ENCODE peak calls at places on chromosome 2, in eight cellular contexts. One of them, this sample, is unnamed.
A peak's percentile ranks its signal among the peaks of the same experiment; 100 is the strongest.

GRCh38 chr2:173291412-173291811 is 63.3 kb upstream of the CDCA7 start:
- DNase-seq in lower lobe of right lung: no peak
- DNase-seq in astrocyte: no peak
- DNase-seq in gastrocnemius medialis: no peak
- DNase-seq in bronchial epithelial cell: peak; percentile 59
- DNase-seq in IMR-90: no peak
- DNase-seq in prostate gland: no peak
- DNase-seq in cardiac muscle cell: no peak
- DNase-seq in this sample: no peak

GRCh38 chr2:105812180-105813044 is 67.7 kb downstream of the NCK2 start:
- DNase-seq in lower lobe of right lung: no peak
- DNase-seq in astrocyte: peak; percentile 96
- DNase-seq in gastrocnemius medialis: peak; percentile 42
- DNase-seq in bronchial epithelial cell: peak; percentile 86
- DNase-seq in IMR-90: peak; percentile 93
- DNase-seq in prostate gland: no peak
- DNase-seq in cardiac muscle cell: peak; percentile 54
- DNase-seq in this sample: no peak

GRCh38 chr2:127810156-127810636 is 775 bp downstream of the WDR33 start:
- DNase-seq in lower lobe of right lung: no peak
- DNase-seq in astrocyte: peak; percentile 16
- DNase-seq in gastrocnemius medialis: no peak
- DNase-seq in bronchial epithelial cell: peak; percentile 44
- DNase-seq in IMR-90: peak; percentile 28
- DNase-seq in prostate gland: peak; percentile 12
- DNase-seq in cardiac muscle cell: peak; percentile 19
- DNase-seq in this sample: no peak

GRCh38 chr2:85861180-85861579 is 27.6 kb downstream of the ST3GAL5 start:
- DNase-seq in lower lobe of right lung: no peak
- DNase-seq in astrocyte: no peak
- DNase-seq in gastrocnemius medialis: no peak
- DNase-seq in bronchial epithelial cell: no peak
- DNase-seq in IMR-90: no peak
- DNase-seq in prostate gland: no peak
- DNase-seq in cardiac muscle cell: no peak
- DNase-seq in this sample: no peak

GRCh38 chr2:12809526-12809925 is 92.8 kb downstream of the TRIB2 start:
- DNase-seq in lower lobe of right lung: no peak
- DNase-seq in astrocyte: no peak
- DNase-seq in gastrocnemius medialis: no peak
- DNase-seq in bronchial epithelial cell: no peak
- DNase-seq in IMR-90: no peak
- DNase-seq in prostate gland: no peak
- DNase-seq in cardiac muscle cell: no peak
- DNase-seq in this sample: no peak

GRCh38 chr2:239309398-239310245 is 91.2 kb downstream of the HDAC4 start:
- DNase-seq in lower lobe of right lung: peak; percentile 29
- DNase-seq in astrocyte: no peak
- DNase-seq in gastrocnemius medialis: peak; percentile 62
- DNase-seq in bronchial epithelial cell: no peak
- DNase-seq in IMR-90: no peak
- DNase-seq in prostate gland: no peak
- DNase-seq in cardiac muscle cell: no peak
- DNase-seq in this sample: no peak

GRCh38 chr2:46329803-46330775 is 32.9 kb downstream of the EPAS1 start:
- DNase-seq in lower lobe of right lung: no peak
- DNase-seq in astrocyte: peak; percentile 96
- DNase-seq in gastrocnemius medialis: no peak
- DNase-seq in bronchial epithelial cell: peak; percentile 98
- DNase-seq in IMR-90: peak; percentile 95
- DNase-seq in prostate gland: no peak
- DNase-seq in cardiac muscle cell: peak; percentile 90
- DNase-seq in this sample: no peak

GRCh38 chr2:207375207-207375875 is 154.4 kb upstream of the CREB1 start:
- DNase-seq in lower lobe of right lung: no peak
- DNase-seq in astrocyte: no peak
- DNase-seq in gastrocnemius medialis: no peak
- DNase-seq in bronchial epithelial cell: peak; percentile 26
- DNase-seq in IMR-90: no peak
- DNase-seq in prostate gland: no peak
- DNase-seq in cardiac muscle cell: no peak
- DNase-seq in this sample: no peak

GRCh38 chr2:202387608-202388342 is 11.6 kb downstream of the BMPR2 start:
- DNase-seq in lower lobe of right lung: no peak
- DNase-seq in astrocyte: no peak
- DNase-seq in gastrocnemius medialis: no peak
- DNase-seq in bronchial epithelial cell: no peak
- DNase-seq in IMR-90: no peak
- DNase-seq in prostate gland: no peak
- DNase-seq in cardiac muscle cell: peak; percentile 72
- DNase-seq in this sample: no peak

GRCh38 chr2:24380687-24381271 is 20.4 kb upstream of the ITSN2 start:
- DNase-seq in lower lobe of right lung: no peak
- DNase-seq in astrocyte: no peak
- DNase-seq in gastrocnemius medialis: no peak
- DNase-seq in bronchial epithelial cell: no peak
- DNase-seq in IMR-90: no peak
- DNase-seq in prostate gland: no peak
- DNase-seq in cardiac muscle cell: no peak
- DNase-seq in this sample: no peak

GRCh38 chr2:101327863-101328394 is 19.4 kb upstream of the RNF149 start:
- DNase-seq in lower lobe of right lung: no peak
- DNase-seq in astrocyte: no peak
- DNase-seq in gastrocnemius medialis: no peak
- DNase-seq in bronchial epithelial cell: peak; percentile 100
- DNase-seq in IMR-90: no peak
- DNase-seq in prostate gland: peak; percentile 90
- DNase-seq in cardiac muscle cell: no peak
- DNase-seq in this sample: no peak

GRCh38 chr2:112938904-112939303 is 27.9 kb downstream of the IL37 start:
- DNase-seq in lower lobe of right lung: no peak
- DNase-seq in astrocyte: peak; percentile 57
- DNase-seq in gastrocnemius medialis: no peak
- DNase-seq in bronchial epithelial cell: peak; percentile 81
- DNase-seq in IMR-90: peak; percentile 13
- DNase-seq in prostate gland: no peak
- DNase-seq in cardiac muscle cell: peak; percentile 24
- DNase-seq in this sample: no peak

GRCh38 chr2:120470041-120470716 is 124.2 kb downstream of the INHBB start:
- DNase-seq in lower lobe of right lung: peak; percentile 89
- DNase-seq in astrocyte: peak; percentile 86
- DNase-seq in gastrocnemius medialis: peak; percentile 95
- DNase-seq in bronchial epithelial cell: peak; percentile 89
- DNase-seq in IMR-90: peak; percentile 96
- DNase-seq in prostate gland: peak; percentile 94
- DNase-seq in cardiac muscle cell: peak; percentile 97
- DNase-seq in this sample: no peak

DNA sequence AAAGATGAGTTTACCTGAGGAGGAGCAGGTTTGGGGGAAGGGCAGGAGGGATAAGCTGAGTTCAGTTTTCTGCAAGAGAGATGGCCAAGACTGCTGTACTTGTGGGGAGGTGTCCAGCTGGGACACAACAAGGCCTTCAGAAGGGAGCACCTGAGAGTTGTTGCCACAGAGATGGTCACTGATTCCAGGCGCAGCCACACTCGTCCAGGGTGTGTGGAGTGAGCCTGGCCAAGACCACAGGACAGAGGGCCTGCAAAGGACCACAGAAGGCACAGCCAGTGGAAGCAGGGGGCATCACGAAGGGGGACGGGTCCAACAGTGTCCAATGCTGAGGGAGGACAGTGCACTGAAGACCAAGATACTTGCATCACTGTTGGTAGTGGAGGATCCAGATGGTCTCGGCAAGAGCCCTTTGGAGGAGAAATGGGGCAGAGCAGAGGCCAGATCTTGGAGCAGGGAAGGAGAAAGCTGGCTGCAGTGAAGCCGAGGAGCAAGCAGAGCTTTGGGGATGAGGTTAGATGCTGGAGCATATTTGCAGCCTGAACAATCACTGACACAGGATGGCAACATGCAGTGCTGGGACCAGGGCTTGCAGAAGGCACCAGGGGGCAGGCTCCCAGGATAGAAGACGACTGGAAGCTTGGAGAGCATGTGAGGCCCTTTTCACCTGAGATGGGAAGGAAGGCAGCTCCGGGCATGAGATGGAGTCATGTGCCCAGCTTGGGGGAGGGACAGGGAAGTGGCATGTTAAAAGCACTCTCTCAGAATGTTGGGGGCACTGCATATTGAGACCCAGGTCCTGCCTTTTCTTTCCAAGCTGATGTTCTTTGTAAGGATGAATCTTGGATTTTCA is 214.0 kb downstream of the CYP26B1 start:
- DNase-seq in lower lobe of right lung: no peak
- DNase-seq in astrocyte: peak; percentile 14
- DNase-seq in gastrocnemius medialis: no peak
- DNase-seq in bronchial epithelial cell: peak; percentile 46
- DNase-seq in IMR-90: no peak
- DNase-seq in prostate gland: no peak
- DNase-seq in cardiac muscle cell: peak; percentile 67
- DNase-seq in this sample: no peak
- TF ChIP-seq CTCF in lower lobe of right lung: no peak
- TF ChIP-seq CTCF in astrocyte: no peak
- TF ChIP-seq CTCF in gastrocnemius medialis: no peak
- TF ChIP-seq CTCF in bronchial epithelial cell: peak; percentile 59
- TF ChIP-seq CTCF in IMR-90: peak; percentile 9
- TF ChIP-seq CTCF in prostate gland: peak; percentile 16
- TF ChIP-seq CTCF in cardiac muscle cell: peak; percentile 47
- TF ChIP-seq CTCF in this sample: no peak

DNA sequence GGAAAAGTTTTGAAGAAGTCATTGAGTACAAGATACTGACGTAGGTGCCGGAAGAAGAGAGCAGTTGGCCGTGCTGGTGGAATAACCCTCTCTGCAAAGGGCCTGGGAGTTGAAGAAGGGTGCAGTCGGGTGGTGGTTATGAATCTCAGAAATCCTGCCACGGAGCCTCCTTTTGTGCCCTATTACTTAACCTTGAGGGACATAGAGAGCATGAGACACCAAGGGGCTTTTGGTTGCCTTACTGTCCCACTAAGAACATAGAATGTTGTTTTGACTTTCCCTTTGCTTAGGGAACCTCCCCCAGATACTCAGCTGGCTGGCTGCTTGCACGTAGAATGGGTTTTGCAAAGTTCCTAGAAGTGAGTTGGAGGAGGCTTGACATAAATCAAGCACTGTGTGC is 1.3 kb upstream of the CD28 start:
- DNase-seq in lower lobe of right lung: no peak
- DNase-seq in astrocyte: no peak
- DNase-seq in gastrocnemius medialis: no peak
- DNase-seq in bronchial epithelial cell: no peak
- DNase-seq in IMR-90: no peak
- DNase-seq in prostate gland: no peak
- DNase-seq in cardiac muscle cell: no peak
- DNase-seq in this sample: peak; percentile 33
- H3K27me3 ChIP-seq in lower lobe of right lung: no peaks in the 10 kb centered on the region
- H3K27me3 ChIP-seq in astrocyte: no peaks in the 10 kb centered on the region
- H3K27me3 ChIP-seq in gastrocnemius medialis: no peaks in the 10 kb centered on the region
- H3K27me3 ChIP-seq in bronchial epithelial cell: no peaks in the 10 kb centered on the region
- H3K27me3 ChIP-seq in IMR-90: peaks cover 1% of the 10 kb centered on the region
- H3K27me3 ChIP-seq in prostate gland: no peaks in the 10 kb centered on the region
- H3K27me3 ChIP-seq in cardiac muscle cell: no peaks in the 10 kb centered on the region
- H3K27me3 ChIP-seq in this sample: no peaks in the 10 kb centered on the region

GRCh38 chr2:9492927-9493326 is 18.6 kb downstream of the IAH1 start:
- DNase-seq in lower lobe of right lung: no peak
- DNase-seq in astrocyte: no peak
- DNase-seq in gastrocnemius medialis: no peak
- DNase-seq in bronchial epithelial cell: no peak
- DNase-seq in IMR-90: no peak
- DNase-seq in prostate gland: no peak
- DNase-seq in cardiac muscle cell: no peak
- DNase-seq in this sample: no peak
- H3K36me3 ChIP-seq in lower lobe of right lung: peaks cover 100% of the 10 kb centered on the region
- H3K36me3 ChIP-seq in astrocyte: peaks cover 65% of the 10 kb centered on the region
- H3K36me3 ChIP-seq in gastrocnemius medialis: peaks cover 3% of the 10 kb centered on the region
- H3K36me3 ChIP-seq in bronchial epithelial cell: peaks cover 31% of the 10 kb centered on the region
- H3K36me3 ChIP-seq in IMR-90: peaks cover 52% of the 10 kb centered on the region
- H3K36me3 ChIP-seq in prostate gland: peaks cover 8% of the 10 kb centered on the region
- H3K36me3 ChIP-seq in cardiac muscle cell: peaks cover 69% of the 10 kb centered on the region
- H3K36me3 ChIP-seq in this sample: peaks cover 57% of the 10 kb centered on the region

GRCh38 chr2:219765236-219765635 is 137.8 kb downstream of the SLC4A3 start:
- DNase-seq in lower lobe of right lung: no peak
- DNase-seq in astrocyte: no peak
- DNase-seq in gastrocnemius medialis: no peak
- DNase-seq in bronchial epithelial cell: no peak
- DNase-seq in IMR-90: no peak
- DNase-seq in prostate gland: no peak
- DNase-seq in cardiac muscle cell: peak; percentile 3
- DNase-seq in this sample: no peak
- TF ChIP-seq CTCF in lower lobe of right lung: no peak
- TF ChIP-seq CTCF in astrocyte: no peak
- TF ChIP-seq CTCF in gastrocnemius medialis: no peak
- TF ChIP-seq CTCF in bronchial epithelial cell: no peak
- TF ChIP-seq CTCF in IMR-90: no peak
- TF ChIP-seq CTCF in prostate gland: no peak
- TF ChIP-seq CTCF in cardiac muscle cell: no peak
- TF ChIP-seq CTCF in this sample: no peak

GRCh38 chr2:70122470-70122869 is 35.2 kb downstream of the PCBP1 start:
- DNase-seq in lower lobe of right lung: no peak
- DNase-seq in astrocyte: no peak
- DNase-seq in gastrocnemius medialis: no peak
- DNase-seq in bronchial epithelial cell: no peak
- DNase-seq in IMR-90: no peak
- DNase-seq in prostate gland: no peak
- DNase-seq in cardiac muscle cell: no peak
- DNase-seq in this sample: no peak
- H3K27me3 ChIP-seq in lower lobe of right lung: no peaks in the 10 kb centered on the region
- H3K27me3 ChIP-seq in astrocyte: no peaks in the 10 kb centered on the region
- H3K27me3 ChIP-seq in gastrocnemius medialis: no peaks in the 10 kb centered on the region
- H3K27me3 ChIP-seq in bronchial epithelial cell: no peaks in the 10 kb centered on the region
- H3K27me3 ChIP-seq in IMR-90: no peaks in the 10 kb centered on the region
- H3K27me3 ChIP-seq in prostate gland: no peaks in the 10 kb centered on the region
- H3K27me3 ChIP-seq in cardiac muscle cell: no peaks in the 10 kb centered on the region
- H3K27me3 ChIP-seq in this sample: no peaks in the 10 kb centered on the region

This sample was measured in CD8-positive, alpha-beta T cell.